ENCODE peak calls at places on chromosome 19, in nine cellular contexts. One of them, this sample, is unnamed.

GRCh38 chr19:46755853-46756543 is 9.7 kb upstream of the STRN4 start:
- DNase-seq in colonic mucosa: no peak
- DNase-seq in naive thymus-derived CD4-positive, alpha-beta T cell: no peak
- DNase-seq in stimulated activated CD8-positive, alpha-beta memory T cell treated with anti-CD3 and anti-CD28 coated beads, Interleukin-4, amount 100 ng/mL, for 48 hours: no peak
- DNase-seq in stromal cell of bone marrow: no peak
- DNase-seq in GM06990: no peak
- DNase-seq in B cell: no peak
- DNase-seq in NCI-H1694 treated with DMSO at 0.1 percent for 48 hours: no peak
- DNase-seq in GM12865: no peak
- DNase-seq in this sample: no peak

GRCh38 chr19:3548594-3548993 is 8.8 kb downstream of the MFSD12 start:
- DNase-seq in colonic mucosa: no peak
- DNase-seq in naive thymus-derived CD4-positive, alpha-beta T cell: no peak
- DNase-seq in stimulated activated CD8-positive, alpha-beta memory T cell treated with anti-CD3 and anti-CD28 coated beads, Interleukin-4, amount 100 ng/mL, for 48 hours: no peak
- DNase-seq in stromal cell of bone marrow: no peak
- DNase-seq in GM06990: no peak
- DNase-seq in B cell: no peak
- DNase-seq in NCI-H1694 treated with DMSO at 0.1 percent for 48 hours: no peak
- DNase-seq in GM12865: no peak
- DNase-seq in this sample: no peak

GRCh38 chr19:18785179-18786124 is 5.7 kb downstream of the COMP start:
- DNase-seq in colonic mucosa: peak; percentile 94
- DNase-seq in naive thymus-derived CD4-positive, alpha-beta T cell: peak; percentile 19
- DNase-seq in stimulated activated CD8-positive, alpha-beta memory T cell treated with anti-CD3 and anti-CD28 coated beads, Interleukin-4, amount 100 ng/mL, for 48 hours: peak; percentile 92
- DNase-seq in stromal cell of bone marrow: no peak
- DNase-seq in GM06990: peak; percentile 69
- DNase-seq in B cell: no peak
- DNase-seq in NCI-H1694 treated with DMSO at 0.1 percent for 48 hours: peak; percentile 22
- DNase-seq in GM12865: peak; percentile 77
- DNase-seq in this sample: peak; percentile 60

GRCh38 chr19:13404236-13404635 is 102.0 kb downstream of the CACNA1A start:
- DNase-seq in colonic mucosa: no peak
- DNase-seq in naive thymus-derived CD4-positive, alpha-beta T cell: no peak
- DNase-seq in stimulated activated CD8-positive, alpha-beta memory T cell treated with anti-CD3 and anti-CD28 coated beads, Interleukin-4, amount 100 ng/mL, for 48 hours: no peak
- DNase-seq in stromal cell of bone marrow: no peak
- DNase-seq in GM06990: no peak
- DNase-seq in B cell: no peak
- DNase-seq in NCI-H1694 treated with DMSO at 0.1 percent for 48 hours: no peak
- DNase-seq in GM12865: no peak
- DNase-seq in this sample: no peak

GRCh38 chr19:33604651-33605050 is 17.1 kb upstream of the CHST8 start:
- DNase-seq in colonic mucosa: no peak
- DNase-seq in naive thymus-derived CD4-positive, alpha-beta T cell: no peak
- DNase-seq in stimulated activated CD8-positive, alpha-beta memory T cell treated with anti-CD3 and anti-CD28 coated beads, Interleukin-4, amount 100 ng/mL, for 48 hours: no peak
- DNase-seq in stromal cell of bone marrow: no peak
- DNase-seq in GM06990: no peak
- DNase-seq in B cell: no peak
- DNase-seq in NCI-H1694 treated with DMSO at 0.1 percent for 48 hours: peak; percentile 85
- DNase-seq in GM12865: no peak
- DNase-seq in this sample: no peak

GRCh38 chr19:12766051-12766521 is 9.3 kb downstream of the HOOK2 start:
- DNase-seq in colonic mucosa: peak; percentile 81
- DNase-seq in naive thymus-derived CD4-positive, alpha-beta T cell: no peak
- DNase-seq in stimulated activated CD8-positive, alpha-beta memory T cell treated with anti-CD3 and anti-CD28 coated beads, Interleukin-4, amount 100 ng/mL, for 48 hours: peak; percentile 88
- DNase-seq in stromal cell of bone marrow: peak; percentile 59
- DNase-seq in GM06990: peak; percentile 80
- DNase-seq in B cell: peak; percentile 78
- DNase-seq in NCI-H1694 treated with DMSO at 0.1 percent for 48 hours: peak; percentile 72
- DNase-seq in GM12865: peak; percentile 84
- DNase-seq in this sample: peak; percentile 83

GRCh38 chr19:39438270-39438934 is 2.7 kb upstream of the RPS16 start:
- DNase-seq in colonic mucosa: no peak
- DNase-seq in naive thymus-derived CD4-positive, alpha-beta T cell: no peak
- DNase-seq in stimulated activated CD8-positive, alpha-beta memory T cell treated with anti-CD3 and anti-CD28 coated beads, Interleukin-4, amount 100 ng/mL, for 48 hours: no peak
- DNase-seq in stromal cell of bone marrow: no peak
- DNase-seq in GM06990: no peak
- DNase-seq in B cell: no peak
- DNase-seq in NCI-H1694 treated with DMSO at 0.1 percent for 48 hours: no peak
- DNase-seq in GM12865: no peak
- DNase-seq in this sample: peak; percentile 67

GRCh38 chr19:31173991-31174390 is 175.2 kb downstream of the TSHZ3 start:
- DNase-seq in colonic mucosa: no peak
- DNase-seq in naive thymus-derived CD4-positive, alpha-beta T cell: no peak
- DNase-seq in stimulated activated CD8-positive, alpha-beta memory T cell treated with anti-CD3 and anti-CD28 coated beads, Interleukin-4, amount 100 ng/mL, for 48 hours: no peak
- DNase-seq in stromal cell of bone marrow: no peak
- DNase-seq in GM06990: no peak
- DNase-seq in B cell: no peak
- DNase-seq in NCI-H1694 treated with DMSO at 0.1 percent for 48 hours: no peak
- DNase-seq in GM12865: no peak
- DNase-seq in this sample: no peak

GRCh38 chr19:6239401-6239844 is 40.4 kb downstream of the MLLT1 start:
- DNase-seq in colonic mucosa: no peak
- DNase-seq in naive thymus-derived CD4-positive, alpha-beta T cell: no peak
- DNase-seq in stimulated activated CD8-positive, alpha-beta memory T cell treated with anti-CD3 and anti-CD28 coated beads, Interleukin-4, amount 100 ng/mL, for 48 hours: peak; percentile 45
- DNase-seq in stromal cell of bone marrow: no peak
- DNase-seq in GM06990: no peak
- DNase-seq in B cell: no peak
- DNase-seq in NCI-H1694 treated with DMSO at 0.1 percent for 48 hours: no peak
- DNase-seq in GM12865: no peak
- DNase-seq in this sample: no peak

GRCh38 chr19:38949580-38950367 is 19.0 kb downstream of the MRPS12 start:
- DNase-seq in colonic mucosa: peak; percentile 85
- DNase-seq in naive thymus-derived CD4-positive, alpha-beta T cell: peak; percentile 70
- DNase-seq in stimulated activated CD8-positive, alpha-beta memory T cell treated with anti-CD3 and anti-CD28 coated beads, Interleukin-4, amount 100 ng/mL, for 48 hours: peak; percentile 94
- DNase-seq in stromal cell of bone marrow: no peak
- DNase-seq in GM06990: peak; percentile 84
- DNase-seq in B cell: peak; percentile 65
- DNase-seq in NCI-H1694 treated with DMSO at 0.1 percent for 48 hours: no peak
- DNase-seq in GM12865: peak; percentile 86
- DNase-seq in this sample: peak; percentile 16

GRCh38 chr19:35872180-35872579 is 3.8 kb downstream of the APLP1 start:
- DNase-seq in colonic mucosa: no peak
- DNase-seq in naive thymus-derived CD4-positive, alpha-beta T cell: no peak
- DNase-seq in stimulated activated CD8-positive, alpha-beta memory T cell treated with anti-CD3 and anti-CD28 coated beads, Interleukin-4, amount 100 ng/mL, for 48 hours: no peak
- DNase-seq in stromal cell of bone marrow: no peak
- DNase-seq in GM06990: no peak
- DNase-seq in B cell: no peak
- DNase-seq in NCI-H1694 treated with DMSO at 0.1 percent for 48 hours: no peak
- DNase-seq in GM12865: no peak
- DNase-seq in this sample: no peak

GRCh38 chr19:42474743-42475142 is 32.0 kb upstream of the CXCL17 start:
- DNase-seq in colonic mucosa: no peak
- DNase-seq in naive thymus-derived CD4-positive, alpha-beta T cell: no peak
- DNase-seq in stimulated activated CD8-positive, alpha-beta memory T cell treated with anti-CD3 and anti-CD28 coated beads, Interleukin-4, amount 100 ng/mL, for 48 hours: no peak
- DNase-seq in stromal cell of bone marrow: no peak
- DNase-seq in GM06990: no peak
- DNase-seq in B cell: no peak
- DNase-seq in NCI-H1694 treated with DMSO at 0.1 percent for 48 hours: no peak
- DNase-seq in GM12865: no peak
- DNase-seq in this sample: no peak

GRCh38 chr19:3142292-3142670 is 6.4 kb downstream of the GNA15 start:
- DNase-seq in colonic mucosa: no peak
- DNase-seq in naive thymus-derived CD4-positive, alpha-beta T cell: no peak
- DNase-seq in stimulated activated CD8-positive, alpha-beta memory T cell treated with anti-CD3 and anti-CD28 coated beads, Interleukin-4, amount 100 ng/mL, for 48 hours: peak; percentile 67
- DNase-seq in stromal cell of bone marrow: peak; percentile 92
- DNase-seq in GM06990: no peak
- DNase-seq in B cell: no peak
- DNase-seq in NCI-H1694 treated with DMSO at 0.1 percent for 48 hours: no peak
- DNase-seq in GM12865: no peak
- DNase-seq in this sample: peak; percentile 92

GRCh38 chr19:10748924-10749434 is 31.1 kb downstream of the DNM2 start:
- DNase-seq in colonic mucosa: peak; percentile 95
- DNase-seq in naive thymus-derived CD4-positive, alpha-beta T cell: no peak
- DNase-seq in stimulated activated CD8-positive, alpha-beta memory T cell treated with anti-CD3 and anti-CD28 coated beads, Interleukin-4, amount 100 ng/mL, for 48 hours: no peak
- DNase-seq in stromal cell of bone marrow: no peak
- DNase-seq in GM06990: no peak
- DNase-seq in B cell: no peak
- DNase-seq in NCI-H1694 treated with DMSO at 0.1 percent for 48 hours: no peak
- DNase-seq in GM12865: no peak
- DNase-seq in this sample: peak; percentile 23

GRCh38 chr19:18905520-18906236 is 9.7 kb upstream of the CERS1 start:
- DNase-seq in colonic mucosa: no peak
- DNase-seq in naive thymus-derived CD4-positive, alpha-beta T cell: no peak
- DNase-seq in stimulated activated CD8-positive, alpha-beta memory T cell treated with anti-CD3 and anti-CD28 coated beads, Interleukin-4, amount 100 ng/mL, for 48 hours: no peak
- DNase-seq in stromal cell of bone marrow: no peak
- DNase-seq in GM06990: no peak
- DNase-seq in B cell: no peak
- DNase-seq in NCI-H1694 treated with DMSO at 0.1 percent for 48 hours: no peak
- DNase-seq in GM12865: no peak
- DNase-seq in this sample: no peak

GRCh38 chr19:40908981-40909380 is 26.9 kb upstream of the CYP2A7 start:
- DNase-seq in colonic mucosa: no peak
- DNase-seq in naive thymus-derived CD4-positive, alpha-beta T cell: peak; percentile 43
- DNase-seq in stimulated activated CD8-positive, alpha-beta memory T cell treated with anti-CD3 and anti-CD28 coated beads, Interleukin-4, amount 100 ng/mL, for 48 hours: peak; percentile 53
- DNase-seq in stromal cell of bone marrow: no peak
- DNase-seq in GM06990: no peak
- DNase-seq in B cell: no peak
- DNase-seq in NCI-H1694 treated with DMSO at 0.1 percent for 48 hours: no peak
- DNase-seq in GM12865: no peak
- DNase-seq in this sample: no peak

This sample was measured in EL.